ENCODE peak calls at places on chromosomes 16 and 17, in six cellular contexts. L, H, U, Y, D and C are unnamed samples.

GRCh38 chr17:897970-898619 is 81.5 kb downstream of the NXN start:
- DNase-seq in L (no peak), H (no peak), U (no peak), Y (no peak), D (no peak), C (no peak)

GRCh38 chr16:55662641-55663040 is 6.9 kb downstream of the SLC6A2 start:
- DNase-seq in L (no peak), H (peak; percentile 64), U (no peak), Y (peak; percentile 32), D (no peak), C (no peak)

GRCh38 chr17:27340990-27341595 is 47.2 kb downstream of the WSB1 start:
- DNase-seq in L (no peak), H (no peak), U (no peak), Y (no peak), D (no peak), C (no peak)

GRCh38 chr17:63950940-63951907 is 19.1 kb upstream of the CD79B start:
- DNase-seq in L (no peak), H (no peak), U (peak; percentile 74), Y (no peak), D (no peak), C (no peak)

GRCh38 chr16:14181371-14182050 is 110.4 kb downstream of the MRTFB start:
- DNase-seq in L (no peak), H (peak; percentile 85), U (no peak), Y (no peak), D (no peak), C (peak; percentile 61)

GRCh38 chr16:1792836-1793577 is 498 bp downstream of the IGFALS start:
- DNase-seq in L (no peak), H (no peak), U (no peak), Y (no peak), D (no peak), C (no peak)

GRCh38 chr16:51431517-51432241 is 280.6 kb upstream of the SALL1 start:
- DNase-seq in L (no peak), H (peak; percentile 99), U (no peak), Y (no peak), D (peak; percentile 66), C (peak; percentile 93)

GRCh38 chr16:20799599-20799998 is 6.7 kb downstream of the ERI2 start:
- DNase-seq in L (no peak), H (peak; percentile 39), U (no peak), Y (no peak), D (no peak), C (no peak)

GRCh38 chr17:40828454-40829039 is 6.1 kb upstream of the KRT10 start:
- DNase-seq in L (peak; percentile 11), H (no peak), U (no peak), Y (no peak), D (peak; percentile 12), C (no peak)

GRCh38 chr16:22070361-22071351 is 21.7 kb upstream of the VWA3A start:
- DNase-seq in L (no peak), H (peak; percentile 47), U (no peak), Y (peak; percentile 35), D (no peak), C (peak; percentile 17)

GRCh38 chr16:27724491-27724878 is 174.5 kb downstream of the KATNIP start:
- DNase-seq in L (peak; percentile 56), H (peak; percentile 50), U (no peak), Y (no peak), D (peak; percentile 73), C (peak; percentile 34)

GRCh38 chr16:56532714-56533113 is 12.9 kb upstream of the BBS2 start:
- DNase-seq in L (no peak), H (no peak), U (no peak), Y (no peak), D (no peak), C (no peak)

GRCh38 chr17:64212122-64212521 is 50.9 kb downstream of the TEX2 start:
- DNase-seq in L (no peak), H (peak; percentile 76), U (no peak), Y (no peak), D (no peak), C (peak; percentile 34)

GRCh38 chr16:27498020-27498419 is 51.7 kb downstream of the GTF3C1 start:
- DNase-seq in L (no peak), H (peak; percentile 31), U (no peak), Y (no peak), D (no peak), C (no peak)